ENCODE peak calls at places on chromosomes 12 and 14, in five cellular contexts. G is T-helper 1 cell, N is AG20443, P is T-helper 2 cell, W is GM13977. Y is an unnamed sample.

GRCh38 chr12:55585817-55586216 is 13.5 kb downstream of the OR2AP1 start:
- DNase-seq in P (no peak), G (no peak), N (no peak), W (no peak), Y (no peak)

GRCh38 chr14:102539544-102540309 is 30.2 kb upstream of the ANKRD9 start:
- DNase-seq in G (no peak), N (no peak), W (no peak), P (no peak), Y (peak; percentile 88)

GRCh38 chr12:89355243-89356068 is 3.2 kb upstream of the DUSP6 start:
- DNase-seq in W (no peak), P (no peak), G (no peak), N (no peak), Y (no peak)

GRCh38 chr12:117052386-117053049 is 46.7 kb downstream of the TESC start:
- DNase-seq in W (no peak), G (no peak), P (no peak), N (no peak), Y (no peak)

GRCh38 chr12:10600988-10601387 is 12.4 kb downstream of the MAGOHB start:
- DNase-seq in G (no peak), P (no peak), W (no peak), N (no peak), Y (no peak)

GRCh38 chr14:33457021-33457420 is 493.9 kb downstream of the EGLN3 start:
- DNase-seq in W (no peak), G (no peak), N (no peak), P (no peak), Y (no peak)

GRCh38 chr14:65179918-65180724 is 77.8 kb upstream of the MAX start:
- DNase-seq in G (no peak), P (no peak), N (peak; percentile 87), W (peak; percentile 72), Y (peak; percentile 86)

GRCh38 chr12:58416211-58416610 is 474.8 kb downstream of the ATP23 start:
- DNase-seq in N (peak; percentile 73), G (no peak), W (no peak), P (no peak), Y (peak; percentile 36)

GRCh38 chr12:67517181-67517887 is 131.2 kb upstream of the DYRK2 start:
- DNase-seq in G (no peak), P (no peak), W (no peak), N (peak; percentile 23), Y (no peak)

GRCh38 chr12:27161458-27162228 is 79.3 kb upstream of the C12orf71 start:
- DNase-seq in N (no peak), P (no peak), W (no peak), G (no peak), Y (no peak)

GRCh38 chr12:26737487-26738030 is 95.4 kb downstream of the ITPR2 start:
- DNase-seq in P (no peak), G (no peak), W (no peak), N (no peak), Y (no peak)

GRCh38 chr12:62794218-62794583 is 140.7 kb downstream of the PPM1H start:
- DNase-seq in G (no peak), N (no peak), W (no peak), P (no peak), Y (no peak)

GRCh38 chr14:68863610-68864300 is 70.9 kb upstream of the ZFP36L1 start:
- DNase-seq in P (no peak), N (no peak), W (no peak), G (no peak), Y (no peak)

GRCh38 chr14:52522033-52522432 is 30.3 kb downstream of the TXNDC16 start:
- DNase-seq in W (no peak), G (no peak), N (no peak), P (no peak), Y (no peak)

Y was measured in osteoblast.